ENCODE peak calls at places on chromosome 10, in four cellular contexts. Q is GM12878, W is SK-N-SH, N is H1. U is an unnamed sample.

GRCh38 chr10:52215745-52216361 is 98.2 kb upstream of the DKK1 start:
- DNase-seq in Q (peak), N (no peak), W (peak), U (no peak)

GRCh38 chr10:3689871-3690510 is 95.0 kb downstream of the KLF6 start:
- DNase-seq in W (no peak), N (no peak), Q (no peak), U (no peak)

GRCh38 chr10:110426294-110427153 is 71.2 kb upstream of the DUSP5 start:
- DNase-seq in W (no peak), N (no peak), Q (no peak), U (no peak)

GRCh38 chr10:63889756-63890155 is 368.6 kb downstream of the REEP3 start:
- DNase-seq in Q (no peak), N (no peak), W (no peak), U (no peak)

GRCh38 chr10:29451946-29452345 is 163.1 kb downstream of the LYZL1 start:
- DNase-seq in Q (no peak), W (no peak), N (no peak), U (no peak)

GRCh38 chr10:2949948-2950354 is 117.4 kb upstream of the PFKP start:
- DNase-seq in N (no peak), Q (peak), W (no peak), U (no peak)

GRCh38 chr10:87534173-87534858 is 29.6 kb downstream of the MINPP1 start:
- DNase-seq in N (no peak), Q (peak), W (no peak), U (no peak)

GRCh38 chr10:52744057-52744819 is 28.3 kb downstream of the MBL2 start:
- DNase-seq in Q (no peak), N (no peak), W (no peak), U (no peak)

GRCh38 chr10:70296406-70296899 is 12.6 kb upstream of the NPFFR1 start:
- DNase-seq in W (peak), N (no peak), Q (no peak), U (no peak)

GRCh38 chr10:116769791-116770190 is 27.4 kb upstream of the HSPA12A start:
- DNase-seq in Q (no peak), N (no peak), W (no peak), U (no peak)

GRCh38 chr10:49324711-49325110 is 25.7 kb downstream of the C10orf71 start:
- DNase-seq in Q (no peak), N (no peak), W (peak), U (no peak)

GRCh38 chr10:84493951-84494848 is 165.8 kb downstream of the CCSER2 start:
- DNase-seq in N (no peak), Q (no peak), W (no peak), U (no peak)

GRCh38 chr10:117924820-117925219 is 121.9 kb downstream of the RAB11FIP2 start:
- DNase-seq in N (no peak), Q (no peak), W (no peak), U (no peak)

GRCh38 chr10:5284311-5285057 is 80.3 kb upstream of the UCN3 start:
- DNase-seq in Q (no peak), N (no peak), W (no peak), U (no peak)

GRCh38 chr10:23390809-23391208 is 46.2 kb upstream of the C10orf67 start:
- DNase-seq in Q (no peak), N (no peak), W (no peak), U (no peak)

GRCh38 chr10:79333513-79333912 is 13.8 kb upstream of the PPIF start:
- DNase-seq in W (no peak), Q (no peak), N (no peak), U (no peak)

GRCh38 chr10:14507156-14507555 is 176.4 kb upstream of the FRMD4A start:
- DNase-seq in N (no peak), W (no peak), Q (no peak), U (no peak)

GRCh38 chr10:26821699-26822542 is 38.8 kb downstream of the ABI1 start:
- DNase-seq in Q (no peak), N (no peak), W (no peak), U (no peak)

GRCh38 chr10:72092171-72092924 is 4.0 kb upstream of the SPOCK2 start:
- DNase-seq in W (no peak), Q (no peak), N (no peak), U (no peak)

GRCh38 chr10:13420532-13421307 is 72.6 kb upstream of the SEPHS1 start:
- DNase-seq in Q (no peak), W (no peak), N (no peak), U (no peak)

GRCh38 chr10:76403876-76404275 is 972.5 kb downstream of the LRMDA start:
- DNase-seq in Q (no peak), W (no peak), N (no peak), U (no peak)

GRCh38 chr10:91247360-91248111 is 27.1 kb downstream of the PCGF5 start:
- DNase-seq in Q (no peak), W (no peak), N (no peak), U (no peak)

GRCh38 chr10:61172182-61172926 is 228.4 kb upstream of the RHOBTB1 start:
- DNase-seq in W (no peak), N (no peak), Q (no peak), U (no peak)

GRCh38 chr10:123027861-123028260 is 19.1 kb downstream of the ACADSB start:
- DNase-seq in W (no peak), N (no peak), Q (no peak), U (no peak)

GRCh38 chr10:930415-931325 is 835 bp downstream of the LARP4B start:
- DNase-seq in Q (no peak), N (peak), W (peak), U (no peak)

GRCh38 chr10:14405076-14406065 is 74.6 kb upstream of the FRMD4A start:
- DNase-seq in W (no peak), Q (no peak), N (no peak), U (no peak)

GRCh38 chr10:22854935-22855421 is 72.9 kb upstream of the ARMC3 start:
- DNase-seq in W (no peak), Q (no peak), N (no peak), U (no peak)

GRCh38 chr10:43128331-43128730 is 9.9 kb upstream of the CSGALNACT2 start:
- DNase-seq in N (no peak), W (no peak), Q (no peak), U (no peak)

GRCh38 chr10:50918529-50918928 is 33.1 kb upstream of the A1CF start:
- DNase-seq in Q (no peak), W (no peak), N (no peak), U (no peak)

GRCh38 chr10:26863677-26864076 is 2.9 kb upstream of the ABI1 start:
- DNase-seq in Q (no peak), W (no peak), N (no peak), U (no peak)

GRCh38 chr10:80501913-80502521 is 35.7 kb upstream of the SH2D4B start:
- DNase-seq in N (no peak), W (no peak), Q (no peak), U (no peak)

GRCh38 chr10:121293121-121293520 is 305.1 kb downstream of the FGFR2 start:
- DNase-seq in N (no peak), Q (no peak), W (no peak), U (no peak)

GRCh38 chr10:23344251-23344841 is at the start of gene C10orf67:
- DNase-seq in N (peak), Q (no peak), W (peak), U (peak)

GRCh38 chr10:77866598-77866997 is 60.0 kb downstream of the DLG5 start:
- DNase-seq in W (no peak), N (no peak), Q (no peak), U (no peak)

GRCh38 chr10:89371987-89372386 is 5.9 kb upstream of the IFIT1B start:
- DNase-seq in W (no peak), N (no peak), Q (no peak), U (no peak)

GRCh38 chr10:86583983-86584382 is 62.4 kb upstream of the WAPL start:
- DNase-seq in N (peak), W (no peak), Q (no peak), U (no peak)

GRCh38 chr10:24483701-24484100 is 240.0 kb downstream of the ARHGAP21 start:
- DNase-seq in Q (no peak), W (no peak), N (no peak), U (no peak)

DNA sequence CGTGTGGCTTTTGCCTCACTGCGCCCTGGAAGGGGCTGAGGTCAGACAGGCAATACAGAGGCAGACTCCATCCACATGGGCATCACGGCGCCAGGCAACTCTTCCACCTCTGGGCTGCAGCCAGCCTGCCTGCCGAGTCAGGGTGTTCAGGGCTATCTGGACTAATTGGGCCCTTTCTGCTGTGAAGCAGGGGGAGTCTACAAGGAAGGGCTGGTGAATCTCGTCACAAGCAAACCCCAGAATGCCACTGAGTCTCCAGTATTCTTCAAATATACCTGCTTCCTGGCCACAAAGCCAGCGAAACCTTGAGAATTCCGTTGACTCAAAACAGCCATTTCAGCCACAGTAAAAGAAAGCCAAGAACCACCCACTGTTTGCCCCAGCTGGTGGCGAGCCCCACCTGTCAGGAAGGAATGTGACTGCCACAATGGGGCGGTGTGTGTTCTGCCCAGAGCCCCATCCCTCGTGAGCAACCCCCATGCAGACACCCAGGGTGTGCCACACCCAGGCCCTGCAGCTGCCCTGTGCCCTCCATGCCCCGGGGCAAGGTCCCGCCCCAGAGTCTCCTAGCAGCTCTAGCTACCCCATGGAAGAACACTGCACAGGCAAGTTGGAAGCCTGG is 117.3 kb downstream of the FAM53B start:
- DNase-seq in W (no peak), Q (peak), N (no peak), U (no peak)
- TF ChIP-seq TAF1 in W (no peak), Q (no peak), N (no peak), U (no peak)

DNA sequence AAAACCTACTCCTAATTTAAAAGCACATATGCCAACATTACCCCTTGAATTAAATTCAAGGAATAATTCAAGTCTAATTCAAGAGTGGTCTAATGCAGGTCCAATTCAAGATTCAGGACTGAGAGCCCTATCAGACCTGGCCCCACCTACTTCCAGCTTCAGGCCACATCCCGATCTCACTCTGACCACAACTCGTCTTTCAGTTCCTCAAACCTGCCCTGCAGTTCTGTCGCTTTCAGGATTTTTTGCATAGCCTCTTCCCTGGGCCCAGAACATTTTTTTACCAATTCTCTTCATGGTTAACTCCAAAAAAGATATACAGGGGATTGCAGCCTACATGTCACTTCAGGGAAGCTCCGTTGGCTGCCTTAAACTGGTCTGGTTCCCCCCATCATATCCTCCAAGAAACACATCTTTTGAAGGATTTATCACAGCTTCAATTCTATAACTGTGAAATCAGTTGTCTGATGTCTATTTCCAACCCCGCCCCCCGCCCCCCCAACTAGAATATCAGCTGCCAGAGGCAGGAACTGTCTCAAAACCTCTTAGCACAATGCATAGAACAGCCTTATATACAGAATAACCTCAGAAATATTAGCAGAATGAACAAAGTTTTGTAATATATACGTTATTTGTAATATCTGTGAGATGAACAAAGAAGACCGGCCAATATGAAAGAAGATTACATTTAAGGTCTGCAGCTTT is 20.8 kb downstream of the CCDC6 start:
- DNase-seq in N (no peak), W (no peak), Q (peak), U (peak)
- TF ChIP-seq TAF1 in N (no peak), W (no peak), Q (no peak), U (no peak)

GRCh38 chr10:99538287-99538917 is 5.7 kb downstream of the NKX2-3 start:
- DNase-seq in W (peak), N (no peak), Q (no peak), U (no peak)
- TF ChIP-seq TAF1 in W (no peak), N (no peak), Q (no peak), U (no peak)

GRCh38 chr10:11896549-11897200 is 73.5 kb downstream of the PROSER2 start:
- DNase-seq in W (no peak), N (no peak), Q (no peak), U (no peak)
- TF ChIP-seq TAF1 in W (no peak), N (no peak), Q (no peak), U (no peak)

DNA sequence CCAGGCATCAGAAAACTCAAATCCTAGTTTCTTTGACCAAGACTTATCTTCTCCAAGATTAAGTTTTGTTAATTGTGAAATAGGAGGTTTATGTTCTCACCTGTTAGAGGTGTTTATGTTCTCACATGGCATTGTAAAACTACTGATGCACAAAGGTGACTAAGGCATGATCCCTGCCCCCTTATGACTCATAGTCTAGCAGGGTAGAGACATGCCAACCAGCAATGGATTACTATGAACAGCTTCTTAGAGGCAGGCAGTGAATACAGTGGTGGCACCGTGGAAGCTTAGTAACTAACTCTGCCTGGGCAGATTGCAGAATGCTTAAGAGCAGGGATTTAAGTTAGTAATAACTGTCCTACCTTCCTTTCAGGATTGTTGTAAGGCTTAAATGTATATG is 400.9 kb downstream of the SORCS3 start:
- DNase-seq in W (no peak), N (no peak), Q (no peak), U (no peak)
- TF ChIP-seq TAF1 in W (no peak), N (no peak), Q (no peak), U (no peak)

DNA sequence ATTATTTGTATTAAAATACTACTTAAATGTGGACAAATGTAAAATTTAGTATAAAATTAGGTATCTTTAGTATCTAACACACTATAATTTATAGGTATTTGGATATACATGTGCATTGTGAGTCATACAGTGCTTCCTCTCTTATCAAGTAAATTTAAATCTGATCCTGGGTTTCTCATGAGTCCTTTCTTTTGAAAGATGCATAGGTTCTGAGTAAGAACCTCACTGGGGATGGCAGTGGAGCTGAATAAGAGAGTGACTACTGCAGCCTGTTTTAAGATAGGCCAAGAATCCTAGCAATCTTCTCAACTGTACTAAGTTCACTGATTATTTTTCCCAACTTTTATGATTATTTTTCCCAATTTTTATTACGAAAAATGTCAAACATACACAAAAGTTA is 16.2 kb downstream of the CEP55 start:
- DNase-seq in W (no peak), Q (no peak), N (no peak), U (no peak)
- TF ChIP-seq TAF1 in W (no peak), Q (no peak), N (no peak), U (no peak)

GRCh38 chr10:62744136-62744535 is 60.4 kb upstream of the ADO start:
- DNase-seq in N (no peak), W (no peak), Q (no peak), U (no peak)

GRCh38 chr10:62747195-62747594 is 57.3 kb upstream of the ADO start:
- DNase-seq in N (no peak), W (no peak), Q (no peak), U (no peak)

GRCh38 chr10:62738916-62739315 is 65.6 kb upstream of the ADO start:
- DNase-seq in W (no peak), Q (no peak), N (no peak), U (no peak)

GRCh38 chr10:62740885-62741284 is 63.6 kb upstream of the ADO start:
- DNase-seq in Q (no peak), N (no peak), W (no peak), U (no peak)

DNA sequence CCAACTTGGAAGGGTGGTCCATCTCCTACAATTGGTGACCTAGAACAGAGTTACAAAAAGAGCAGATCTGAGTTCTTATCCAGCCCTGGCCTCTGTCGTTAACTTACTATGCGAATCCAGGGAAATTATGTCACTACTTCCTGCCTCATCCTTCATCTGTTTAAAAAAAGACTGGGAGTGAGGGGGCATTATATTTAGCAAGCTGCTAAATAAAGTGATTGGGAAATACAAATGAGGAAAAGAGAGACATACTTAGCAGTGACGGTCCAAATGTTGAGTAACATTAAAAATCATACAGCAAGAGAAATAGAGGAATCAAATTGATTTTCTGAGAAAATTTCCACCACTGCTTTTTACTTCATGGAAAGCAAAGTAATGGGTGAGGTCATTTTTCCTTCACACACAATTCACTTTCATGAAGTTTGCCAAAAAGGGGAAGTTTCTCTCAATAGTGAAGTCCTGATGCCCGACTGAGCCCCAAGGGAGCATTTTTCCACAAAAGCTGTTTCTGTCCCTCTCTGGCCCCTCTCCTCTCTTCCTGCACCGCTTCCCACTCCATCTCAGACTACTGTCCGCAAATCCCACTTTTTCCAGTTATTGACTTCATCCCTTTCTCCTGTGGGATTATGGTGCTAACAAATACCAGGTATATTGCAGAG is 61.9 kb upstream of the ADO start:
- DNase-seq in N (no peak), Q (no peak), W (no peak), U (no peak)
- TF ChIP-seq TAF1 in N (no peak), Q (no peak), W (no peak), U (no peak)